ENCODE peak calls at places on chromosomes 2 and 18, in eight cellular contexts. V, O, L, Y, W, F, D and U are unnamed samples.

GRCh38 chr18:10420561-10421352 is 33.7 kb upstream of the APCDD1 start:
- DNase-seq in L (no peak), Y (no peak), W (no peak), D (no peak), O (no peak), F (no peak), V (no peak), U (no peak)

GRCh38 chr18:48623468-48624220 is 84.8 kb downstream of the CTIF start:
- DNase-seq in W (peak), D (no peak), O (no peak), V (no peak), F (no peak), Y (no peak), L (no peak), U (no peak)

GRCh38 chr2:1746174-1747064 is 2.1 kb upstream of the PXDN start:
- DNase-seq in Y (no peak), F (peak), L (peak), D (no peak), O (no peak), V (no peak), W (no peak), U (no peak)

GRCh38 chr2:74333175-74333574 is 10.0 kb downstream of the SLC4A5 start:
- DNase-seq in O (no peak), V (peak), Y (peak), L (peak), D (peak), W (peak), F (no peak), U (no peak)

GRCh38 chr18:39951321-39951720 is 2003.7 kb upstream of the PIK3C3 start:
- DNase-seq in W (no peak), V (no peak), F (no peak), O (no peak), L (no peak), Y (no peak), D (no peak), U (no peak)

GRCh38 chr2:187210726-187211125 is 237.3 kb downstream of the CALCRL start:
- DNase-seq in O (no peak), L (no peak), D (no peak), W (no peak), F (no peak), V (no peak), Y (peak), U (no peak)

GRCh38 chr18:44033144-44033543 is 647.5 kb upstream of the SETBP1 start:
- DNase-seq in F (no peak), Y (peak), W (no peak), D (no peak), O (no peak), V (no peak), L (no peak), U (no peak)

GRCh38 chr2:169741-170140 is 94.1 kb downstream of the SH3YL1 start:
- DNase-seq in F (no peak), O (no peak), Y (no peak), W (no peak), L (no peak), D (no peak), V (no peak), U (no peak)

GRCh38 chr2:131801210-131801744 is 273.6 kb downstream of the CCDC74A start:
- DNase-seq in D (no peak), F (peak), W (no peak), Y (no peak), O (no peak), L (peak), V (no peak), U (no peak)

GRCh38 chr2:205786976-205787375 is 104.7 kb downstream of the NRP2 start:
- DNase-seq in L (no peak), Y (peak), V (no peak), F (no peak), O (no peak), W (no peak), D (no peak), U (no peak)

GRCh38 chr2:205796914-205797313 is 114.6 kb downstream of the NRP2 start:
- DNase-seq in W (no peak), D (no peak), O (no peak), F (no peak), Y (no peak), V (no peak), L (no peak), U (no peak)

GRCh38 chr2:205797866-205798265 is 115.6 kb downstream of the NRP2 start:
- DNase-seq in O (no peak), D (no peak), L (no peak), F (no peak), V (no peak), W (no peak), Y (no peak), U (no peak)

GRCh38 chr2:205787761-205788160 is 105.5 kb downstream of the NRP2 start:
- DNase-seq in O (no peak), D (no peak), F (no peak), W (no peak), V (no peak), Y (no peak), L (no peak), U (no peak)

GRCh38 chr2:205792908-205793307 is 110.6 kb downstream of the NRP2 start:
- DNase-seq in Y (no peak), D (no peak), V (no peak), W (no peak), F (no peak), O (no peak), L (no peak), U (no peak)
- TF ChIP-seq POLR2AphosphoS5 in Y (no peak), D (no peak), V (no peak), W (no peak), F (no peak), O (no peak), L (no peak), U (no peak)

DNA sequence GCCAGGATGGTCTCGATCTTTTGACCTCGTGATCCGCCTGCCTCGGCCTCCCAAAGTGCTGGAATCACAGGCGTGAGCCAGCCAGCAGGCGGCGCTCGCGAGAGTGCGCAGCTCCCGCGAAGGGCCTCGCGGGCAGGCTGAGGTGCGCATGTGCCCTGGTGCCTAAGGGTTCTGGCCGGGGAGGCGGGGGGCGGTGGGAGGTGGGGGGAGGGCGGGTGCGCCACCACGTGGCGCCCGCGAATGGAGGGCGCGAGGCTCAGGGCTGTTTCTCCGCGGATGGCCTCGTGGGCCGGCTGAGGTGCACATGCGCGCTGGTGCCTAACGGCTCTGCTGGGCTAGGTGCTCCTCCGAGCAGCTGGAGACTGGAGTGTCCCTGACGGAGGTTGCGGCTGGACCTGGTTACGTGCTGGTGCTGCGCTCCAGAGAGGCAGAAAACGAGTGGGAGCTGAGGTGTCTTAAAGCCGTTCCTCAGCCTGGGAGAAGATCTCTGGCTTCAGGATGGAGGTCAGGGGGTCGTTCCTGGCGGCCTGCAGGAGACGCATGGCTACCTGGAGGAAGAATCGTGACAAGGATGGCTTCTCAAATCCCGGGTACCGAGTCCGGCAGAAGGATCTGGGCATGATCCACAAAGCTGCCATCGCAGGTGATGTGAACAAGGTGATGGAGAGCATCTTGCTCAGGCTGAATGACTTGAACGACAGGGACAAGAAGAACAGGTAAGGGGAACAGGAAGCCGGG is at the start of gene ANKRD62:
- DNase-seq in O (no peak), Y (no peak), W (peak), L (peak), D (no peak), V (no peak), F (no peak), U (no peak)
- TF ChIP-seq CTCF in O (no peak), Y (no peak), W (no peak), L (peak), D (no peak), V (no peak), F (no peak), U (no peak)

GRCh38 chr2:201259216-201259615 is 1.1 kb upstream of the CASP8 start:
- DNase-seq in F (no peak), W (peak), D (no peak), Y (no peak), O (no peak), V (no peak), L (no peak), U (no peak)
- H3K4me3 ChIP-seq in F (peak), W (peak), D (peak), Y (no peak), O (peak), V (peak), L (no peak), U (peak)

DNA sequence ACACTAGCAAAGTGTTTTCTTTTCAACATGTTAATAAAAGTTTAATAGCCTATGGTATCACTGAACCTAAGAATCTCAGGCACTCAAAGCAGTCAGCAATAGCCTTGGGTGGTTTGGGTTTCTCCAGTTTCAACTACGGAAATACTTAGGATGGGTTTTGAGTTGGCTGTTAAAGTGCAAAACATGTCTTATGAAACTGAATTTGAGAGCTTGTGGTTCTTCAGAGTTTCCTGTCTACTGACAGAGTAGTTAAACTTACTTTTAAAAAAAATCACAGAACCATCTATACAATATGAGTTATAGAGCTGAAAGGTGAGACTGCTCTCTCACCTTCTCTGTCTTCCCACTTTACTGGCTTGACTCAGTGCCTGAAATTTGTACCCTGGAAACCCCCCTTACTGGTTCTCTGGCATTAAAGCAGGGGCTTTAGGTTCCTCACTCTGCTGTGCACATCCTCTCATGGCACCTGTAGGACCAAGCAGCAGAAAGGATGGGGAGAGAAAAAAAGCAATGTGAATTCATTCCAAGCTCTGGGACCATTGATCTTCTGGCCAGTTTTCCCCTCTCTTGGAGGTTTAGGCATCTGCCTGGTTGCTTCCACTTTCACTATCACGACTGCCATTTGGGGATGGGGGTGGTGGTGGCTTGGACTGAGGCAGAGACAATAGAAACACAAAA is 18.1 kb downstream of the CCDC141 start:
- DNase-seq in D (no peak), L (no peak), W (no peak), F (no peak), O (no peak), Y (no peak), V (no peak), U (no peak)
- TF ChIP-seq POLR2AphosphoS5 in D (no peak), L (no peak), W (no peak), F (no peak), O (no peak), Y (no peak), V (no peak), U (no peak)

GRCh38 chr2:134468093-134468640 is 214.3 kb downstream of the MGAT5 start:
- DNase-seq in W (no peak), O (peak), L (peak), V (no peak), D (peak), Y (no peak), F (no peak), U (no peak)

GRCh38 chr2:134465706-134466105 is 211.8 kb downstream of the MGAT5 start:
- DNase-seq in D (no peak), W (no peak), O (peak), V (no peak), Y (no peak), L (no peak), F (no peak), U (no peak)

GRCh38 chr2:134463726-134464076 is 209.8 kb downstream of the MGAT5 start:
- DNase-seq in Y (no peak), L (no peak), W (no peak), V (no peak), O (peak), D (no peak), F (no peak), U (no peak)

GRCh38 chr2:134465228-134465627 is 211.4 kb downstream of the MGAT5 start:
- DNase-seq in Y (no peak), F (no peak), W (no peak), O (peak), V (no peak), D (peak), L (peak), U (no peak)

DNA sequence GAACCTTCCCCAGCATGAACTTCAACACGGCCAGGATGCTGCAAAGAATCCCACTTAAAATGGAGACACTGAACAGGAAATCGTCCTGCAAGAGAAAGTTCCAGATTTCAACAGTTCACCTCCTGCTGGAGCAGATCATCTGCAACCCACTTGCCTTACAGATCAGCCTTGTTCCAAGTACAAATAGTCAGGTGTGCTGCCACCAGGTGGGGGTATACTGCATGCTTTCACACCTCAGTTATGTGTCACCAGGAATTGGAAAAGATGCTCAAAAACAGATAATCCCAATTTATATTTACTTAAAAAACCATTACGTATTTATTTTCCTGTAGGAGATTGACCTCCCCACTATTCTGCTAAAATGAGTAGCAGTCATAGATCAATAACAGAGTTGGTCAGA is 212.3 kb downstream of the MGAT5 start:
- DNase-seq in V (peak), D (peak), Y (peak), W (peak), F (no peak), O (peak), L (peak), U (no peak)
- TF ChIP-seq CTCF in V (peak), D (peak), Y (peak), W (no peak), F (peak), O (no peak), L (peak), U (no peak)

DNA sequence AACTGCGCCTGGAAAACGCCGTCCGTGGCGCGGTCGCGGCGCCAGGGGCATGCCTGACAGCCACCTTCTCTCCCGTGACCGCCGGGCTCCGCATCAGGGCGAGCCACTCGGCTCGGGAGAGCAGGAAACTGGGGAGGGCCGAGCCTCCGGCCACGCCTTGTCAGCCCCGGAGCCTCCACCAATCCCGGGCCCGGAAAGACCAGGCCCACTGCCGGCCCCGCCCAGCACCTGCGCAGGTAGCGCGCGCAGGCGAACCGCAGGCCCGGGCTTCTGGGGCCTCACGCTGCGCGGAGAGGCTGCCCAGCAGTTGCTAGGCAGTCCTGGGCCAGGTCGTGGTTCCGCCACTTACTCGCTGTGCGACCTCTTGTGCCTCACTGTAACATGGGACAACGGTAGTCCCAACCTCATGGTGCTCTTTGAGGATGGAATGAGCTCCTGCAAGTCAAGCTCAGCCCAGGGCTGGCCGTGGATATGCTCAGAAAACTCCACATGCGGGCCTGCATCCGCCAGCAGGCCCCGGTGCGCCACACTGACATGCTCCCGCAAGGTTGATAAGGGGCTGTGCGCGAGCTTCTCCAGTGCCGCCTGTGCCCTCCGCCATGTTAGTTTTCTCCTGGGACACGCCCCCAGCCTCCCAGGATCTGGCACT is 97.1 kb downstream of the INHBB start:
- DNase-seq in O (no peak), F (peak), D (peak), V (peak), Y (no peak), W (peak), L (peak), U (no peak)
- H3K4me3 ChIP-seq in O (peak), F (peak), D (peak), V (peak), Y (no peak), W (peak), L (peak), U (peak)

GRCh38 chr2:212692466-212692865 is 153.9 kb upstream of the ERBB4 start:
- DNase-seq in D (no peak), F (no peak), O (no peak), L (no peak), Y (no peak), W (no peak), V (no peak), U (no peak)

GRCh38 chr2:212695426-212695825 is 156.8 kb upstream of the ERBB4 start:
- DNase-seq in F (no peak), D (no peak), L (no peak), W (no peak), V (no peak), Y (no peak), O (no peak), U (no peak)
- TF ChIP-seq POLR2AphosphoS5 in F (no peak), D (no peak), L (no peak), W (no peak), V (no peak), Y (no peak), O (no peak), U (no peak)

DNA sequence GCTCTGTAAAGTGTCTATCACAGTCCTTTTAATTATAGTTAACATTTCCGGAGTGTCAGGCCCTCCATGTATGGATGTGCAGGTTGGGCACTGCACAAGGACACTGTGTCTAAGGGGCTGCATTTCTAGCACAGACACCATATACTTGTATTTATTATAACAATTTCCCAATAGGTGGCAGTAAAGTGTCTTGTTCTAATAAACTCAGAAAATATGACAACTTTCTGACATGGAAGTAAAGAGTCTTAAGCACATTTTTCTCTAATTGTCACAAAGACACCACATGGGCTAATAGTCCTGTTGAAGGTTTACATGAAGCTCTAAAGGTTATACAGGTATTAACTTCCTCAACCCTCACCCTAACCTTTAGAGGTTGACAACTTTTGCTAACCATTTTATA is 156.6 kb downstream of the DYSF start:
- DNase-seq in O (no peak), L (no peak), W (peak), V (peak), D (no peak), Y (no peak), F (no peak), U (no peak)
- TF ChIP-seq CTCF in O (no peak), L (no peak), W (peak), V (peak), D (no peak), Y (peak), F (peak), U (no peak)

GRCh38 chr2:47655563-47655880 is 127.4 kb upstream of the MSH6 start:
- DNase-seq in D (no peak), W (no peak), Y (no peak), F (no peak), O (no peak), L (no peak), V (no peak), U (no peak)
- H3K4me3 ChIP-seq in D (no peak), W (no peak), Y (no peak), F (no peak), O (no peak), L (no peak), V (no peak), U (no peak)